ENCODE peak calls at places on chromosome 17, in four cellular contexts. One of them, this sample, is unnamed.
A peak's percentile ranks its signal among the peaks of the same experiment; 100 is the strongest.

GRCh38 chr17:45940826-45941225 is 46.5 kb downstream of the MAPT start:
- DNase-seq in ovary: no peak
- DNase-seq in stomach: peak; percentile 65
- DNase-seq in AG04450: no peak
- DNase-seq in this sample: peak; percentile 23

GRCh38 chr17:31297090-31297489 is at the start of gene OMG:
- DNase-seq in ovary: no peak
- DNase-seq in stomach: no peak
- DNase-seq in AG04450: no peak
- DNase-seq in this sample: no peak

GRCh38 chr17:8163978-8164814 is 1.4 kb upstream of the VAMP2 start:
- DNase-seq in ovary: peak; percentile 78
- DNase-seq in stomach: peak; percentile 55
- DNase-seq in AG04450: no peak
- DNase-seq in this sample: peak; percentile 76

GRCh38 chr17:78933959-78934568 is 8.9 kb upstream of the TIMP2 start:
- DNase-seq in ovary: peak; percentile 98
- DNase-seq in stomach: peak; percentile 96
- DNase-seq in AG04450: peak; percentile 99
- DNase-seq in this sample: peak; percentile 99

GRCh38 chr17:64128787-64129514 is 993 bp downstream of the ERN1 start:
- DNase-seq in ovary: peak; percentile 47
- DNase-seq in stomach: peak; percentile 53
- DNase-seq in AG04450: no peak
- DNase-seq in this sample: no peak

GRCh38 chr17:18033442-18034099 is 5.4 kb downstream of the ATPAF2 start:
- DNase-seq in ovary: no peak
- DNase-seq in stomach: peak; percentile 53
- DNase-seq in AG04450: peak; percentile 63
- DNase-seq in this sample: peak; percentile 61

GRCh38 chr17:58281511-58282011 is 826 bp upstream of the MPO start:
- DNase-seq in ovary: no peak
- DNase-seq in stomach: no peak
- DNase-seq in AG04450: no peak
- DNase-seq in this sample: no peak

GRCh38 chr17:70137451-70138230 is 31.7 kb upstream of the KCNJ2 start:
- DNase-seq in ovary: peak; percentile 36
- DNase-seq in stomach: no peak
- DNase-seq in AG04450: peak; percentile 93
- DNase-seq in this sample: peak; percentile 41

GRCh38 chr17:72514888-72515287 is 394.1 kb downstream of the SOX9 start:
- DNase-seq in ovary: peak; percentile 68
- DNase-seq in stomach: no peak
- DNase-seq in AG04450: peak; percentile 58
- DNase-seq in this sample: peak; percentile 35

GRCh38 chr17:13792314-13792713 is 190.6 kb upstream of the HS3ST3A1 start:
- DNase-seq in ovary: no peak
- DNase-seq in stomach: no peak
- DNase-seq in AG04450: no peak
- DNase-seq in this sample: no peak

GRCh38 chr17:83083368-83084201 is 4.2 kb downstream of the METRNL start:
- DNase-seq in ovary: no peak
- DNase-seq in stomach: no peak
- DNase-seq in AG04450: peak; percentile 89
- DNase-seq in this sample: peak; percentile 74

GRCh38 chr17:1989135-1989534 is 36.0 kb downstream of the RTN4RL1 start:
- DNase-seq in ovary: no peak
- DNase-seq in stomach: no peak
- DNase-seq in AG04450: peak; percentile 30
- DNase-seq in this sample: peak; percentile 39

GRCh38 chr17:32124985-32125847 is 17.1 kb upstream of the RHOT1 start:
- DNase-seq in ovary: no peak
- DNase-seq in stomach: peak; percentile 70
- DNase-seq in AG04450: no peak
- DNase-seq in this sample: no peak

GRCh38 chr17:18017958-18018357 is 21.0 kb downstream of the ATPAF2 start:
- DNase-seq in ovary: no peak
- DNase-seq in stomach: peak; percentile 35
- DNase-seq in AG04450: no peak
- DNase-seq in this sample: no peak

GRCh38 chr17:82449136-82449882 is 1.2 kb downstream of the CYBC1 start:
- DNase-seq in ovary: peak; percentile 39
- DNase-seq in stomach: peak; percentile 54
- DNase-seq in AG04450: no peak
- DNase-seq in this sample: no peak

GRCh38 chr17:77854083-77854758 is 104.3 kb upstream of the TNRC6C start:
- DNase-seq in ovary: no peak
- DNase-seq in stomach: no peak
- DNase-seq in AG04450: no peak
- DNase-seq in this sample: no peak

GRCh38 chr17:42282478-42283080 is 5.7 kb upstream of the STAT5A start:
- DNase-seq in ovary: no peak
- DNase-seq in stomach: peak; percentile 11
- DNase-seq in AG04450: no peak
- DNase-seq in this sample: no peak

GRCh38 chr17:57045868-57046671 is 39.0 kb upstream of the AKAP1 start:
- DNase-seq in ovary: peak; percentile 19
- DNase-seq in stomach: peak; percentile 70
- DNase-seq in AG04450: no peak
- DNase-seq in this sample: no peak